ENCODE peak calls at places on chromosomes 4 and X, in nine cellular contexts. One of them, this sample, is unnamed.

GRCh38 chrX:119252716-119253115 is 16.6 kb downstream of the PGRMC1 start:
- DNase-seq in A549: no peak
- DNase-seq in cardiac muscle cell: no peak
- DNase-seq in aorta: no peak
- DNase-seq in GM23248: peak
- DNase-seq in Karpas-422: no peak
- DNase-seq in astrocyte: no peak
- DNase-seq in breast epithelium: no peak
- DNase-seq in lung: no peak
- DNase-seq in this sample: no peak

GRCh38 chr4:147103403-147103946 is 157.8 kb upstream of the TTC29 start:
- DNase-seq in A549: peak
- DNase-seq in cardiac muscle cell: peak
- DNase-seq in aorta: peak
- DNase-seq in GM23248: peak
- DNase-seq in Karpas-422: no peak
- DNase-seq in astrocyte: peak
- DNase-seq in breast epithelium: no peak
- DNase-seq in lung: no peak
- DNase-seq in this sample: no peak

GRCh38 chr4:184198190-184198589 is 19.5 kb downstream of the ENPP6 start:
- DNase-seq in A549: no peak
- DNase-seq in cardiac muscle cell: no peak
- DNase-seq in aorta: no peak
- DNase-seq in GM23248: no peak
- DNase-seq in Karpas-422: no peak
- DNase-seq in astrocyte: no peak
- DNase-seq in breast epithelium: no peak
- DNase-seq in lung: no peak
- DNase-seq in this sample: no peak

GRCh38 chr4:15425520-15425919 is 2.3 kb upstream of the C1QTNF7 start:
- DNase-seq in A549: no peak
- DNase-seq in cardiac muscle cell: no peak
- DNase-seq in aorta: no peak
- DNase-seq in GM23248: no peak
- DNase-seq in Karpas-422: no peak
- DNase-seq in astrocyte: no peak
- DNase-seq in breast epithelium: no peak
- DNase-seq in lung: no peak
- DNase-seq in this sample: no peak

GRCh38 chrX:118503260-118504041 is 7.8 kb downstream of the DOCK11 start:
- DNase-seq in A549: no peak
- DNase-seq in cardiac muscle cell: no peak
- DNase-seq in aorta: no peak
- DNase-seq in GM23248: no peak
- DNase-seq in Karpas-422: no peak
- DNase-seq in astrocyte: no peak
- DNase-seq in breast epithelium: no peak
- DNase-seq in lung: no peak
- DNase-seq in this sample: peak

GRCh38 chr4:79257953-79258613 is 67.8 kb downstream of the NAA11 start:
- DNase-seq in A549: no peak
- DNase-seq in cardiac muscle cell: peak
- DNase-seq in aorta: peak
- DNase-seq in GM23248: no peak
- DNase-seq in Karpas-422: no peak
- DNase-seq in astrocyte: no peak
- DNase-seq in breast epithelium: no peak
- DNase-seq in lung: no peak
- DNase-seq in this sample: no peak

GRCh38 chr4:169256101-169256612 is 14.6 kb downstream of the SH3RF1 start:
- DNase-seq in A549: no peak
- DNase-seq in cardiac muscle cell: no peak
- DNase-seq in aorta: no peak
- DNase-seq in GM23248: peak
- DNase-seq in Karpas-422: no peak
- DNase-seq in astrocyte: no peak
- DNase-seq in breast epithelium: no peak
- DNase-seq in lung: no peak
- DNase-seq in this sample: no peak

GRCh38 chr4:6527259-6527658 is 47.7 kb upstream of the MAN2B2 start:
- DNase-seq in A549: no peak
- DNase-seq in cardiac muscle cell: no peak
- DNase-seq in aorta: no peak
- DNase-seq in GM23248: no peak
- DNase-seq in Karpas-422: no peak
- DNase-seq in astrocyte: no peak
- DNase-seq in breast epithelium: no peak
- DNase-seq in lung: no peak
- DNase-seq in this sample: no peak

GRCh38 chrX:37757082-37757481 is 22.8 kb upstream of the CYBB start:
- DNase-seq in A549: no peak
- DNase-seq in cardiac muscle cell: no peak
- DNase-seq in aorta: no peak
- DNase-seq in GM23248: no peak
- DNase-seq in Karpas-422: no peak
- DNase-seq in astrocyte: no peak
- DNase-seq in breast epithelium: no peak
- DNase-seq in lung: no peak
- DNase-seq in this sample: no peak

GRCh38 chr4:139902328-139903217 is 237.0 kb downstream of the MGST2 start:
- DNase-seq in A549: no peak
- DNase-seq in cardiac muscle cell: no peak
- DNase-seq in aorta: no peak
- DNase-seq in GM23248: peak
- DNase-seq in Karpas-422: no peak
- DNase-seq in astrocyte: no peak
- DNase-seq in breast epithelium: no peak
- DNase-seq in lung: no peak
- DNase-seq in this sample: no peak
- H3K4me3 ChIP-seq in A549: no peak
- H3K4me3 ChIP-seq in cardiac muscle cell: no peak
- H3K4me3 ChIP-seq in aorta: peak
- H3K4me3 ChIP-seq in GM23248: peak
- H3K4me3 ChIP-seq in Karpas-422: no peak
- H3K4me3 ChIP-seq in astrocyte: peak
- H3K4me3 ChIP-seq in breast epithelium: peak
- H3K4me3 ChIP-seq in lung: no peak
- H3K4me3 ChIP-seq in this sample: no peak

DNA sequence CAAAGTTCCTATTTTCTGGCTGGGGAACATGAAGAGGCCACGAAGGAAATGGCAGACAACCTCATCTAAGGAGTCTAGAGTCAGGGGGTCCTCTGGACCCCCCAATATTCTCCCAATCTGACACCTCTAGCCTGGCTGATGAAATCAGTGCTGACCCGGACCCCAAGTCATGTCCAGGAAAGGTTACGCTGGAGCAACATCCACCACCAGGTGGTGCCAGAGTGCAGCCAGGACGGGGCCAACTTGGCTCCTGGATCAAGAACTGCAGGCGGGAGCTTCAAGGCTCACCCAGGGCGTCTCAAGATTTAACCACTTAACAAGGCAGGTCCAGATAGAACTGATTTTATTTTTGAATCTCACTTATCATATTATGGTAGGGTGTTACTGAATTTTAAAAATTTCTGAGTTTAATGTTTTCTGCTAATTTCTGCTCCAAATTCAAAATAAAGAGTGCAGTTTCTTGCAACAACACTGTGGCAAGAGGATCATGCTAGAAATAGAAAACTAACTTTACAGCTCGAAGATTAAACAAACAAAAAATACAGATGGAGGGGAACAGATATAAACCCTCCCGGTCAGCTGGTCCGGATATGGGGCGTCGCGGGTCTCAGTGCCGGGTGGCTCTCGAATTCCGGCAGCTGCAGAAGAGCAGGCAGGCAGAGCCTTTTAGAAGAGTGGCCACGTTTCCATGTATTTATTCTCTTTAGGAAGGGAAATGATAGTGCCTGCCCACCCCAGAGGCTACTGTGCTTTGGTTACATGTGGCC is 135.5 kb downstream of the AFAP1 start:
- DNase-seq in A549: peak
- DNase-seq in cardiac muscle cell: peak
- DNase-seq in aorta: peak
- DNase-seq in GM23248: peak
- DNase-seq in Karpas-422: peak
- DNase-seq in astrocyte: peak
- DNase-seq in breast epithelium: peak
- DNase-seq in lung: peak
- DNase-seq in this sample: peak
- H3K27ac ChIP-seq in A549: peak
- H3K27ac ChIP-seq in cardiac muscle cell: peak
- H3K27ac ChIP-seq in aorta: peak
- H3K27ac ChIP-seq in GM23248: peak
- H3K27ac ChIP-seq in Karpas-422: no peak
- H3K27ac ChIP-seq in astrocyte: peak
- H3K27ac ChIP-seq in breast epithelium: no peak
- H3K27ac ChIP-seq in lung: no peak
- H3K27ac ChIP-seq in this sample: no peak

GRCh38 chr4:87052615-87053014 is 117.8 kb downstream of the AFF1 start:
- DNase-seq in A549: no peak
- DNase-seq in cardiac muscle cell: no peak
- DNase-seq in aorta: no peak
- DNase-seq in GM23248: no peak
- DNase-seq in Karpas-422: no peak
- DNase-seq in astrocyte: no peak
- DNase-seq in breast epithelium: no peak
- DNase-seq in lung: no peak
- DNase-seq in this sample: no peak

GRCh38 chr4:87054900-87055299 is 120.1 kb downstream of the AFF1 start:
- DNase-seq in A549: no peak
- DNase-seq in cardiac muscle cell: no peak
- DNase-seq in aorta: no peak
- DNase-seq in GM23248: no peak
- DNase-seq in Karpas-422: no peak
- DNase-seq in astrocyte: no peak
- DNase-seq in breast epithelium: no peak
- DNase-seq in lung: no peak
- DNase-seq in this sample: no peak

GRCh38 chr4:87055340-87055739 is 120.5 kb downstream of the AFF1 start:
- DNase-seq in A549: no peak
- DNase-seq in cardiac muscle cell: no peak
- DNase-seq in aorta: no peak
- DNase-seq in GM23248: no peak
- DNase-seq in Karpas-422: no peak
- DNase-seq in astrocyte: no peak
- DNase-seq in breast epithelium: no peak
- DNase-seq in lung: no peak
- DNase-seq in this sample: no peak

GRCh38 chr4:87053064-87053693 is 118.4 kb downstream of the AFF1 start:
- DNase-seq in A549: no peak
- DNase-seq in cardiac muscle cell: no peak
- DNase-seq in aorta: no peak
- DNase-seq in GM23248: no peak
- DNase-seq in Karpas-422: no peak
- DNase-seq in astrocyte: no peak
- DNase-seq in breast epithelium: no peak
- DNase-seq in lung: no peak
- DNase-seq in this sample: no peak

DNA sequence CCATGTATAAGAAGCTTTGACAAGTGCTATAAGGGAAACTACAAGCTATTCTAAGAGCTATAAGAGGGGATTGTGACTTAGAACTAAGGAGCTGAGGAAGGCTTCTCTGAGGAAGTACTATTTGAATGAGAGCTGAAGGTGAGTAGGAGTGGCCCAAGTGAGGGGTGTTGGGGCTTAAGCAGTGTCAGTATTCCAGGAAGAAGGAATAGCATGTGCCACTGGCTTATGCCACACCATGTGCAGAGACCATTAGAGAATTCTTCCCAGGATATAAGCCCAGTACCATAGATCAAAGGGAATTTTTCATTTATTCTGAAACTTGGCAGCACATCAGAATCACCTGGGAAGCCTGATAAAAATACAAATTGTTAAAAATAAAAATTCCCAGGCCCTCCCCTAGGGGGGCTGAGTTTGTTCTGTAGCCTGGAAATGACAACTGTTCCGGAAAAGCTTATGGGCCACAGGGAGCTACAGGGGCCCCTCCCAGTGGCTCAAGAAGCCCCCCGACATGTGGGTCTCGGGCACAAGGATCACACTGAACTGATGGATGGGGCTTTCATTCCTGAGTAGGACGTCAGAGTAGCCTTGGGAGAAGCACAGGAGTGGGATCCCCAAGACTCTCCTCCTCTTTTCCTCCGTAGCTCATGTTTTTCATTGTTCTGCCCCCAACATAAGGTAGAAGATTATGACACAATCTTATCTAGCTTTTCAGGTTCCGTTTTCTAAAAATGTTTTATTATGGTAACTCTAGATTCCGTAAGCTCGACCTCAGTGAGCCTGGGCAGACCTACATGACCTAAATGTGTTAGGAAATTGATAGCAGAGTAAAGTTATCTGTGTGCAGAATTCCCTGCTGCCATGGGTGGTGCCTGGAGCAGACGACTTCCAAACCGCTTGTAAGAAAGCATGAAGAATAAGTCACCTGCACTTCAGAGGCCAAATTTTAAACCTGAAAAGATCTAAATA is 119.3 kb downstream of the AFF1 start:
- DNase-seq in A549: no peak
- DNase-seq in cardiac muscle cell: no peak
- DNase-seq in aorta: no peak
- DNase-seq in GM23248: no peak
- DNase-seq in Karpas-422: no peak
- DNase-seq in astrocyte: no peak
- DNase-seq in breast epithelium: no peak
- DNase-seq in lung: no peak
- DNase-seq in this sample: no peak
- H3K4me3 ChIP-seq in A549: no peak
- H3K4me3 ChIP-seq in cardiac muscle cell: no peak
- H3K4me3 ChIP-seq in aorta: no peak
- H3K4me3 ChIP-seq in GM23248: no peak
- H3K4me3 ChIP-seq in Karpas-422: no peak
- H3K4me3 ChIP-seq in astrocyte: no peak
- H3K4me3 ChIP-seq in breast epithelium: no peak
- H3K4me3 ChIP-seq in lung: no peak
- H3K4me3 ChIP-seq in this sample: no peak

DNA sequence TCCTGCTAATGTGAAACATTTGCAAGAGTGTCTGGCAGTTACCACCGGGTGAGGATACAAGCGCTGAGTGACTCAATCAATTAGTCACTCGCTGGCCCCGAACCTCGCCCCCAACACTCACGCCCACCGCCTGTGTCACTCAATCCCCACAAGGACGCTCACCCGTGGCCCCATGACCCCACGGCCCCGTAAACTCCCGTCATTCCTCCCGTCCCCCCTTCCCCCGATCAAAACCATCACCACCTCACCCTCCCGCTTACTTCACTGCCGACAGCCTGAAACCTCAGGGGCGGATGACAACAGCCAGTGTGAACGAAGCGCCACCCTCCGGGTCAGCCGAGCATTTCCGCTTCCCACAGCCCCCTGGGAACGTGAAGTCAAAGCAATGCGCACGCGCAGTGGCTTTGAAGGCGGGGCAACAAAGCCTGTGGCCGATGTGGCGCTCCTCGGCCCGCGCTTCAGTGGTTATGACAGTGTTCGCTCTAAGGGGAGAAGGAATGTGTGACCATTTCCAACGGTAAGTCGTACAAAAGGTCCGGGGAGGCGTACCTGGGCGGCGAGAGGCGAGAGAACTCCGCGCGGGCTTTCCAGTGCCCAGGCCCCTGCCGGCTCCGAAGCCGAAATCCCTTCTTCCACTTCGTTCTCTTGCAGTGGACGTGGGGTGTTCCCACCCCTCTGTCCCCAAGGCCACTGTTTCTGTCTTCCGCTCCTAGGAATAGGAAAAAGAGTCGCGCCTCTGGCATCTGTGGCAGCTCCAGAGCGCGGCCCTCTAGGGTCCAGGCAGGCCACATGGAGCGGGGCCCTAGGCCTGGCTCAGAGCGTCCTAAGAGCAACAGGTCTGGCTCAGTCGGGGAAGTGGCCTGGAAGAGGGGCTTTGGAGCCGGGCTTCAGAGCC is at the start of gene ZNF674:
- DNase-seq in A549: peak
- DNase-seq in cardiac muscle cell: peak
- DNase-seq in aorta: peak
- DNase-seq in GM23248: peak
- DNase-seq in Karpas-422: peak
- DNase-seq in astrocyte: peak
- DNase-seq in breast epithelium: peak
- DNase-seq in lung: peak
- DNase-seq in this sample: peak
- H3K27ac ChIP-seq in A549: peak
- H3K27ac ChIP-seq in cardiac muscle cell: peak
- H3K27ac ChIP-seq in aorta: peak
- H3K27ac ChIP-seq in GM23248: peak
- H3K27ac ChIP-seq in Karpas-422: peak
- H3K27ac ChIP-seq in astrocyte: peak
- H3K27ac ChIP-seq in breast epithelium: peak
- H3K27ac ChIP-seq in lung: peak
- H3K27ac ChIP-seq in this sample: peak

This sample was measured in naive thymus-derived CD4-positive, alpha-beta T cell.